ENCODE peak calls at places on chromosomes 6 and 20, in eight cellular contexts. E is adrenal gland; Y is brain microvascular endothelial cell; P is neuronal stem cell; J is IMR-90; C is uterus; Q is heart left ventricle; D is effector memory CD4-positive, alpha-beta T cell. H is an unnamed sample.
A peak's percentile ranks its signal among the peaks of the same experiment; 100 is the strongest.

GRCh38 chr6:110270166-110270565 is 88.0 kb downstream of the METTL24 start:
- DNase-seq in E (no peak), Y (no peak), P (peak; percentile 48), J (peak; percentile 1), C (no peak), Q (no peak), D (no peak), H (no peak)

GRCh38 chr20:19440660-19441527 is 228.5 kb downstream of the SLC24A3 start:
- DNase-seq in E (no peak), Y (no peak), P (no peak), J (no peak), C (no peak), Q (no peak), D (no peak), H (no peak)

GRCh38 chr20:59359908-59360307 is 59.5 kb downstream of the EDN3 start:
- DNase-seq in E (no peak), Y (no peak), P (no peak), J (no peak), C (no peak), Q (no peak), D (no peak), H (no peak)

GRCh38 chr6:7058250-7058923 is 49.4 kb upstream of the RREB1 start:
- DNase-seq in E (no peak), Y (peak; percentile 94), P (no peak), J (peak; percentile 98), C (no peak), Q (no peak), D (no peak), H (no peak)

GRCh38 chr20:51529027-51529749 is 13.3 kb downstream of the NFATC2 start:
- DNase-seq in E (no peak), Y (peak; percentile 59), P (no peak), J (peak; percentile 74), C (no peak), Q (no peak), D (no peak), H (no peak)

GRCh38 chr6:30062471-30063178 is 1.6 kb downstream of the POLR1H start:
- DNase-seq in E (no peak), Y (no peak), P (no peak), J (no peak), C (no peak), Q (no peak), D (no peak), H (no peak)

GRCh38 chr20:59774204-59774641 is 159.2 kb downstream of the SYCP2 start:
- DNase-seq in E (no peak), Y (no peak), P (no peak), J (no peak), C (peak; percentile 2), Q (peak; percentile 3), D (no peak), H (no peak)

GRCh38 chr20:56628873-56629463 is at the start of gene TFAP2C:
- DNase-seq in E (peak; percentile 65), Y (peak; percentile 29), P (peak; percentile 61), J (no peak), C (peak; percentile 18), Q (peak; percentile 62), D (no peak), H (peak; percentile 74)

GRCh38 chr20:24773751-24774201 is 175.3 kb upstream of the CST7 start:
- DNase-seq in E (no peak), Y (peak; percentile 67), P (no peak), J (peak; percentile 72), C (no peak), Q (no peak), D (no peak), H (peak; percentile 53)

GRCh38 chr6:134254118-134254517 is 63.8 kb downstream of the SGK1 start:
- DNase-seq in E (no peak), Y (no peak), P (no peak), J (no peak), C (no peak), Q (no peak), D (no peak), H (no peak)

GRCh38 chr20:14685179-14685578 is 347.8 kb upstream of the FLRT3 start:
- DNase-seq in E (no peak), Y (no peak), P (no peak), J (no peak), C (no peak), Q (no peak), D (no peak), H (no peak)

GRCh38 chr20:3431109-3431508 is 23.6 kb upstream of the DNAAF9 start:
- DNase-seq in E (no peak), Y (no peak), P (no peak), J (peak; percentile 11), C (no peak), Q (no peak), D (no peak), H (no peak)

GRCh38 chr20:5191829-5192569 is 65.2 kb downstream of the CDS2 start:
- DNase-seq in E (no peak), Y (peak; percentile 60), P (peak; percentile 49), J (peak; percentile 83), C (peak; percentile 33), Q (peak; percentile 43), D (no peak), H (no peak)
- H3K36me3 ChIP-seq in E (no peaks in the 10 kb centered on the region), Y (peaks cover 5% of the 10 kb centered on the region), P (peaks cover 78% of the 10 kb centered on the region), J (peaks cover 22% of the 10 kb centered on the region), C (no peaks in the 10 kb centered on the region), Q (peaks cover 87% of the 10 kb centered on the region), D (peaks cover 31% of the 10 kb centered on the region), H (peaks cover 6% of the 10 kb centered on the region)

GRCh38 chr6:53064726-53065265 is 408 bp upstream of the FBXO9 start:
- DNase-seq in E (peak; percentile 96), Y (peak; percentile 98), P (peak; percentile 90), J (peak; percentile 97), C (peak; percentile 96), Q (peak; percentile 97), D (peak; percentile 94), H (peak; percentile 99)
- H3K4me3 ChIP-seq in E (peak overlapping the region; percentile 92), Y (peak overlapping the region; percentile 84), P (peak overlapping the region; percentile 80), J (peak overlapping the region; percentile 64), C (peak overlapping the region; percentile 86), Q (peak overlapping the region; percentile 83), D (peak overlapping the region; percentile 86), H (peak overlapping the region; percentile 90)

GRCh38 chr20:47527004-47527800 is 25.5 kb downstream of the NCOA3 start:
- DNase-seq in E (no peak), Y (no peak), P (no peak), J (no peak), C (no peak), Q (no peak), D (no peak), H (no peak)
- H3K36me3 ChIP-seq in E (no peaks in the 10 kb centered on the region), Y (peaks cover 4% of the 10 kb centered on the region), P (peaks cover 16% of the 10 kb centered on the region), J (no peaks in the 10 kb centered on the region), C (no peaks in the 10 kb centered on the region), Q (no peaks in the 10 kb centered on the region), D (no peaks in the 10 kb centered on the region), H (no peaks in the 10 kb centered on the region)

DNA sequence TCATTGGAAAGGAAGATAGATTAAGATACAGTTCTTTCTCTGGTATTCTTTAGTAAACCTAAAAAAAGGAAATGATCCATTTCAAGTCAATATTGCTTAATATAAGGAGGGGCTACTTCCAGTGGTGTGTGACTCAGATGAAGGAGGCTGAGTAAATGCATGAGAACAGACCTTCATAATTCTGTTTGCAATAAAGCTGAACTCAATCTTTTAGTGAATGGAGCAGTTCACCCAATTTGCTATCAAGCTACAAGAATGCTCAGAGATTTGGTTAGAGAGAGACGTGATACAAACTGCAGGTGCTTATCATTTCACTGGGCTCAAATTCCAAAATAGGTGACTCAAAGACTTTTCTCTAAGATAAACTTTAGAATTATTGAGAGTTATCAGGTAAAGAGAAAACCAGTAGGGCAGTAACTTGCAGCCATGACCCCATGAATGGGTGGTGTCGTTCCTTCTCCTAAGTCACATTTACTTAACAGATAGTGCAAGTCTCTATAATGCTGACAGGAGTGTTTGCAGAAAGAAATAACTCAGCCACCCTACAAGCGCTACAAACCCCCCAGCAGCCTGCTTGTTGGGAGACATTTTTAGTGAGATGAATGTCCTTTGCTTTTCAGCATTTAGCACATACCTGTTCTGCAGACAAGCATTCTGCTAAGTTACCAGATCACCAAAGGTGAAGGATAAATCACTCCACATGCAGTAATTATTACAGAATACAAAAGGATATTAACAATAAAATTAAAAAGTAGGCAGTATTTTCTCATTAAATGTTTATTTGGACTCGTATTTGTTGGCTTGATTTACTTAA is 16.4 kb upstream of the BLOC1S5 start:
- DNase-seq in E (no peak), Y (peak; percentile 53), P (no peak), J (peak; percentile 82), C (no peak), Q (no peak), D (no peak), H (no peak)
- H3K4me3 ChIP-seq in E (no peak overlapping the region), Y (no peak overlapping the region), P (no peak overlapping the region), J (no peak overlapping the region), C (no peak overlapping the region), Q (no peak overlapping the region), D (no peak overlapping the region), H (no peak overlapping the region)

GRCh38 chr20:31684153-31685003 is 38.3 kb downstream of the BCL2L1 start:
- DNase-seq in E (no peak), Y (no peak), P (no peak), J (no peak), C (no peak), Q (no peak), D (no peak), H (no peak)
- H3K36me3 ChIP-seq in E (no peaks in the 10 kb centered on the region), Y (peaks cover 22% of the 10 kb centered on the region), P (peaks cover 54% of the 10 kb centered on the region), J (peaks cover 15% of the 10 kb centered on the region), C (no peaks in the 10 kb centered on the region), Q (peaks cover 51% of the 10 kb centered on the region), D (peaks cover 13% of the 10 kb centered on the region), H (no peaks in the 10 kb centered on the region)

DNA sequence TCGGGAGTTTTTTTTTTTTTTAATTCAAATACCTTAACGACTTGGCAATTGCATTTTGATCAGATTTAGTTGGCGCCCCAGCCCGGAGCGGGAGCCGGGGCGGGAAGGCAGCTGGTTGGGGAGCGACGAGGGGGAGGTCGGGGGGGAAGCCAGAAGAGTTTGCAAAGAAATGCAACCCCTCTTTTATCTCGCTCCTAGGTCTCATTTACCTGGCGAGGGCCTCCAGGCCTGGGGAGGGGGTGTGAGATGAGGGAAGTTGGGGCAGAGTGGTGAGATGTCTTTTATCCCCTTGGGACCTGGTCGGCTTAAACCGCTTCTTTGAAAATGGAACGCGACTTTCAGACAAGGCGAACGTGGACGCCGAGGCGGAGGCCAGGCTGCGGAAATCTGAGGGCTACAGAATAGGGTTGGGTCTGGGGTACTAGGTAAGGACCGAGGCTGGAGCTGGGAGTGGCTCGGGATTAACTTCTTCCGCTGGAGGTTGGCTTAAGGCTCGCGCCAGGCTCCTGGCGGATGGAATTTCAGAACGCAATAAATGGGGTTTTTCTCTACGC is 40.3 kb downstream of the NCR2 start:
- DNase-seq in E (no peak), Y (no peak), P (no peak), J (no peak), C (no peak), Q (no peak), D (no peak), H (no peak)
- H3K4me3 ChIP-seq in E (no peak overlapping the region), Y (no peak overlapping the region), P (no peak overlapping the region), J (no peak overlapping the region), C (no peak overlapping the region), Q (peak overlapping the region; percentile 13), D (no peak overlapping the region), H (no peak overlapping the region)

DNA sequence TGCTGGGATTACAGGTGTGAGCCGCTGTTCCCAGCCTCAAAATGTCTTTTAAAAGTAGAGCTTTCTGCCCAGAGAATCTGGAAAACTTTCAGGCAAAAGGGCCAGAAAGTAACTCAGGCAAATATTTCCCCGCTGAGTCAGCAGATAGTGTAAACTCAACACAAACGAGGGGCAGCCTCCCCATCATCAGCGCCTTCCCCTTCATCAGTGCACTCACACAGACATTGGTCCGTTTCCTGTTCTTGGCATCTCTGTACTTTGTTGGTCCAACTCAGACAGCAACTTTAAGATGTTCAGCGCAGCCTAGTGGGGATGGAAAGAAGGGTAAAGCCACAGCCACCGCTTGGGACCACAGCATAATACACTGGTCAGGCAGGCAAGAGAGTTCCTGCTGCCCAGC is 69.5 kb downstream of the CSE1L start:
- DNase-seq in E (no peak), Y (peak; percentile 35), P (no peak), J (peak; percentile 72), C (no peak), Q (no peak), D (no peak), H (no peak)
- H3K36me3 ChIP-seq in E (no peaks in the 10 kb centered on the region), Y (peaks cover 59% of the 10 kb centered on the region), P (peaks cover 94% of the 10 kb centered on the region), J (peaks cover 45% of the 10 kb centered on the region), C (no peaks in the 10 kb centered on the region), Q (peaks cover 96% of the 10 kb centered on the region), D (peaks cover 67% of the 10 kb centered on the region), H (peaks cover 4% of the 10 kb centered on the region)

H was measured in aorta.